ENCODE peak calls at places on chromosomes 2 and 18, in four cellular contexts. O, L, S and Z are unnamed samples.

GRCh38 chr2:113686537-113686936 is 59.5 kb downstream of the RABL2A start:
- DNase-seq in O (peak), L (no peak), S (no peak), Z (no peak)

GRCh38 chr2:71925268-71926097 is 222.2 kb downstream of the CYP26B1 start:
- DNase-seq in O (no peak), L (no peak), S (no peak), Z (no peak)

GRCh38 chr2:177322801-177323261 is 58.3 kb upstream of the NFE2L2 start:
- DNase-seq in O (no peak), L (no peak), S (no peak), Z (no peak)

GRCh38 chr18:28007841-28008240 is 169.1 kb downstream of the CDH2 start:
- DNase-seq in O (peak), L (no peak), S (no peak), Z (no peak)

GRCh38 chr18:60684843-60685513 is 312.4 kb upstream of the MC4R start:
- DNase-seq in O (peak), L (peak), S (no peak), Z (no peak)

GRCh38 chr2:178066890-178067669 is 5.5 kb downstream of the PDE11A start:
- DNase-seq in O (no peak), L (no peak), S (no peak), Z (no peak)

GRCh38 chr2:6653281-6653750 is 212.4 kb downstream of the CMPK2 start:
- DNase-seq in O (no peak), L (no peak), S (no peak), Z (no peak)

GRCh38 chr2:181444654-181445053 is 12.5 kb upstream of the ITGA4 start:
- DNase-seq in O (no peak), L (no peak), S (no peak), Z (no peak)

GRCh38 chr2:42127425-42128424 is 41.4 kb upstream of the EML4 start:
- DNase-seq in O (no peak), L (peak), S (no peak), Z (peak)

GRCh38 chr18:46158498-46158897 is 54.3 kb downstream of the HAUS1 start:
- DNase-seq in O (peak), L (no peak), S (no peak), Z (no peak)

GRCh38 chr2:96762529-96763253 is 2.0 kb downstream of the CNNM4 start:
- DNase-seq in O (no peak), L (no peak), S (peak), Z (no peak)

GRCh38 chr2:66570471-66570870 is 135.5 kb downstream of the MEIS1 start:
- DNase-seq in O (no peak), L (no peak), S (no peak), Z (no peak)

GRCh38 chr18:29383311-29384273 is 1206.7 kb upstream of the CDH2 start:
- DNase-seq in O (peak), L (no peak), S (no peak), Z (peak)

GRCh38 chr2:60976271-60976670 is 41.2 kb upstream of the PEX13 start:
- DNase-seq in O (no peak), L (no peak), S (no peak), Z (no peak)

GRCh38 chr2:60976875-60977561 is 40.5 kb upstream of the PEX13 start:
- DNase-seq in O (no peak), L (no peak), S (no peak), Z (no peak)

GRCh38 chr2:60980031-60980815 is 37.3 kb upstream of the PEX13 start:
- DNase-seq in O (no peak), L (no peak), S (no peak), Z (no peak)

GRCh38 chr2:60979231-60979630 is 38.3 kb upstream of the PEX13 start:
- DNase-seq in O (no peak), L (no peak), S (no peak), Z (no peak)

GRCh38 chr2:60977562-60977895 is 40.0 kb upstream of the PEX13 start:
- DNase-seq in O (no peak), L (no peak), S (no peak), Z (no peak)
- H2AFZ ChIP-seq in O (no peak), L (no peak), S (no peak), Z (no peak)

DNA sequence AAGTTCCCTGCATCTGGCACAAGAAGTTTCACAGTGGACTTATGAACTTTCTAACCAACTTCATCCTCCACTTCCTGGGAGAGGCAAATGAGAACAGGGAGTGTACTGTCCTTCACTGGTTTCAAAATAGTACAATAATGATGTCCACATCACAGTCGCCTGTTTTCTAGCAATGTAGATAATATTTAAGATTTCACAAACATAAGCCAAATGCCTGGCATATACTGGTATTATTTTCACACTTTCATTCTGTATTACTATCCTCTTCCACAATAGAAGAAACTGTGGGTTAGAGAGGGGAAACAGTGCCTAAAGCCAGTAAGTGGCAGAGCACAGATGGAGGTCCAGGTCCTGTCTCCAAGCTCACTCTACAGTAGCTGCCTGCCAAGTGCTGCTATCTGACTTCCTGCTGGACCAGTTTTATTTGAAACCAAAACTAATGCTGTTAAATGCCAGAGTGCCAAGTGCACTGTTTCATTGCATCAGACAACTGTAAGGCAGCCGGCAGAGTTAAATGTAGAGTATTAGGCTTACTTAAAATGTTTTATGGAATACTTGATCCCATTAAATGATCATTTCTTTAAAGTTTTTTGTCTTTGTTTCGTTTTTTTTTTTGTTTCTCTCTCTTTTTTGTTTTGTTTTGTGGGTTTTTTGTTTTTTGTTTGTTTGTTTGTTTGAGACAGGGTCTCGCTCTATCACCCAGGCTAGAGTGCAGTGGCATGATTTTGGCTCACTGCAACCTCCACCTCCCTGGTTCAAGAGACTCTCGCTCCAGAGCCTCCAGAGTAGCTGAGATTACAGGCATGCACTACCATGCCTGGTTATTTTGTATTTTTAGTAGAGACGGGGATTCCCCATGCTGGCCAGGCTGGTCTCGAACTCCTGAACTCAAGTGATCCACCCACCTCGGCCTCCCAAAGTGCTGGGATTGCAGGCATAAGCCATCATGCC is 15.1 kb downstream of the COBLL1 start:
- DNase-seq in O (peak), L (peak), S (no peak), Z (no peak)
- TF ChIP-seq CEBPB in O (no peak), L (peak), S (no peak), Z (no peak)

GRCh38 chr2:111069722-111070121 is 51.0 kb upstream of the BCL2L11 start:
- DNase-seq in O (no peak), L (no peak), S (peak), Z (no peak)

GRCh38 chr2:111068435-111069058 is 52.2 kb upstream of the BCL2L11 start:
- DNase-seq in O (no peak), L (no peak), S (no peak), Z (no peak)

GRCh38 chr2:111071480-111072143 is 49.1 kb upstream of the BCL2L11 start:
- DNase-seq in O (peak), L (no peak), S (no peak), Z (peak)

DNA sequence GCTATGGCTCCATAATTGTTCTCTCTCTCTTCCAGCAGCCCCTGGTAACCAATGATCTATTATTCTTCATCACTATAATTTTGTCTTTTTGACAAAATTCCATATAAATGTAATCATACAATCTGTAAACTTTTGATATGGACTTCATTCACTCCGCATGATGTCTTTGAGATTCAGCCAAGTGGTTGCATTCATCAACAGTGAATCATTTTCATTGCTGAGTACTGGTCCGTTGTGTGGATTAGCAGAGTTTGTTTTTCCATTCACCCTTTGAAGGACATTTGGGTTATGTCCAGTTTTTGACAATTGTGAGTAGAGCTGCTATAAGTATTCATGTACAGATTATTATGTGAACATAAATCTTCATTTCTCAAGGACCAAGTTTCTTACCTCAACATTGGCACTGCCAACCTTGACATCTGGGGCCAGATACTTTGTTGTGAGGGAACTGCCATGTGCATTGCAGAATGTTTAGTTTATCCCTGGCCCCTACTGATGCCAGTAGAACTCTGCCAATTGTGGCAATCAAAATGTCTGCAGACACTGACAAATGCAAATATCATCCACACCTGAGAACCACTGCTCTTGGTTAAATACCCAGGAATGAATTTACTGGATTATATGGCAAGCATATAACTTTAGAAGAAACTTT is 48.4 kb upstream of the BCL2L11 start:
- DNase-seq in O (peak), L (no peak), S (no peak), Z (no peak)
- TF ChIP-seq MXI1 in O (no peak), L (no peak), S (no peak), Z (no peak)

GRCh38 chr18:70499218-70499691 is 210.4 kb downstream of the SOCS6 start:
- DNase-seq in O (no peak), L (no peak), S (peak), Z (no peak)
- H2AFZ ChIP-seq in O (no peak), L (no peak), S (peak), Z (no peak)

GRCh38 chr18:62525611-62526010 is 2.8 kb downstream of the ZCCHC2 start:
- DNase-seq in O (no peak), L (no peak), S (no peak), Z (no peak)

GRCh38 chr18:62523255-62523588 is 397 bp downstream of the ZCCHC2 start:
- DNase-seq in O (no peak), L (no peak), S (no peak), Z (no peak)

GRCh38 chr18:62523631-62524442 is 1.0 kb downstream of the ZCCHC2 start:
- DNase-seq in O (peak), L (no peak), S (peak), Z (no peak)

GRCh38 chr18:62526098-62527025 is 3.5 kb downstream of the ZCCHC2 start:
- DNase-seq in O (peak), L (peak), S (peak), Z (peak)

DNA sequence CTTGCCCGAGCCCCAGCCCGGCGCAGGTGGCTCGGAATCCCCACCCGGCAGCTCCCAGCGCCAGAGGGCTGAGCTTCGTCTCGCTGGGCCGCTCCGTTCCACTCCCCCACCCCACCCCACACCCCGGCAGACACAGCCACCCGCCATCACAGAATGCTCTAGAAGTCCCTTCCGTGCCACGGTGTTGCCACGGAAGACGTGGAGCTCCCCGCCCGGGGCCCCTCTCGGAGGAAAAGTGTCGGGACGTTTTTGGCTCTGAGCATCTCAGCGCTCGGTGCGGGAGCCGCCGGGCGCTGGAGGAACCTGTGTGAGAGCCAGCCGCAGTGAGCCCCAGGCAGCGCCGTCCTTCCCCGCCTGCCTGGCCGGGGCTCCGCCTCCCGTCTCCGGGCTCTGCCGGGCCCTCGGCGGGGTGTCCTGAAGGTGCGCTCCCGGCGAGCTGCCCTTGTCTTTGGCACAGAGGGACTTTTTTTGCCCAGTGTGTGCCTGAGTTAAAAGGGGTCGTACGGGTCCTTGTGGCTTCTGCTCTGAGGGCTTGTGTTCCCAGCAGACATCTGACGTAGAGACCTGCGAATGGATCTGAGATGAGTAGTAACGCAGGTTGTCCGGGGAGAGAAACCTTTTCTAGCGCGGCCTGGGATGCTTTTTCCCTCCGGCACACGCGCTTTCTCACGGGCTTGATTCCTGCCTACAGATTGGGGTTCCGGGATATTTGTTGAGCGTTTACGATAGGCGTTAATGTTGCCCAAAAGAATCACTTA is 1.8 kb downstream of the ZCCHC2 start:
- DNase-seq in O (peak), L (no peak), S (peak), Z (no peak)
- TF ChIP-seq CEBPB in O (no peak), L (no peak), S (no peak), Z (no peak)